ENCODE peak calls at places on chromosomes 5 and 9, in five cellular contexts. Q, X, B, G and D are unnamed samples.

GRCh38 chr9:137298983-137299521 is 3.0 kb downstream of the NRARP start:
- DNase-seq in Q (no peak), X (peak; percentile 25), B (no peak), G (no peak), D (no peak)

GRCh38 chr5:1112596-1113331 is 901 bp upstream of the SLC12A7 start:
- DNase-seq in Q (peak; percentile 16), X (peak; percentile 65), B (no peak), G (no peak), D (no peak)

GRCh38 chr9:76365028-76365427 is 29.2 kb downstream of the RFK start:
- DNase-seq in Q (peak; percentile 83), X (no peak), B (no peak), G (peak; percentile 89), D (no peak)

GRCh38 chr5:180830253-180831138 is 27.9 kb upstream of the MGAT1 start:
- DNase-seq in Q (no peak), X (peak; percentile 78), B (peak; percentile 63), G (no peak), D (peak; percentile 71)

GRCh38 chr5:181151146-181151545 is 3.8 kb downstream of the OR2V2 start:
- DNase-seq in Q (no peak), X (no peak), B (no peak), G (no peak), D (no peak)

GRCh38 chr5:96008487-96008886 is 46.8 kb upstream of the ELL2 start:
- DNase-seq in Q (no peak), X (no peak), B (no peak), G (no peak), D (no peak)

GRCh38 chr5:160020969-160021368 is 12.0 kb downstream of the TTC1 start:
- DNase-seq in Q (no peak), X (no peak), B (no peak), G (no peak), D (no peak)

GRCh38 chr9:98897745-98898144 is 46.0 kb upstream of the COL15A1 start:
- DNase-seq in Q (peak; percentile 48), X (no peak), B (no peak), G (no peak), D (no peak)

GRCh38 chr9:95027914-95028854 is 289.3 kb downstream of the FANCC start:
- DNase-seq in Q (peak; percentile 61), X (peak; percentile 83), B (no peak), G (no peak), D (no peak)

GRCh38 chr5:169791251-169791650 is 154.2 kb downstream of the DOCK2 start:
- DNase-seq in Q (no peak), X (no peak), B (no peak), G (peak; percentile 67), D (no peak)

GRCh38 chr5:170342153-170342552 is 44.6 kb upstream of the LCP2 start:
- DNase-seq in Q (no peak), X (no peak), B (no peak), G (no peak), D (no peak)

GRCh38 chr5:141906972-141907371 is 16.7 kb upstream of the DELE1 start:
- DNase-seq in Q (no peak), X (no peak), B (no peak), G (no peak), D (no peak)

GRCh38 chr5:152560508-152561137 is 155.5 kb upstream of the NMUR2 start:
- DNase-seq in Q (no peak), X (peak; percentile 66), B (peak; percentile 21), G (peak; percentile 39), D (peak; percentile 80)

GRCh38 chr9:89541798-89542197 is 43.9 kb upstream of the SEMA4D start:
- DNase-seq in Q (no peak), X (no peak), B (no peak), G (no peak), D (no peak)

GRCh38 chr5:168219515-168220410 is 71.7 kb upstream of the WWC1 start:
- DNase-seq in Q (peak; percentile 55), X (peak; percentile 63), B (peak; percentile 78), G (peak; percentile 48), D (peak; percentile 93)

GRCh38 chr9:129774791-129775149 is 21.9 kb upstream of the PTGES start:
- DNase-seq in Q (no peak), X (no peak), B (no peak), G (no peak), D (no peak)